ENCODE peak calls at places on chromosomes 6 and 20, in eight cellular contexts. One of them, this sample, is unnamed.

GRCh38 chr20:46040902-46041535 is 12.0 kb downstream of the SLC12A5 start:
- DNase-seq in activated T-cell treated with anti-CD3 and anti-CD28 coated beads, Interleukin-2, amount 50 U/mL, for 72 hours: peak; percentile 63
- DNase-seq in T-helper 1 cell: no peak
- DNase-seq in fibroblast of mammary gland: peak; percentile 25
- DNase-seq in psoas muscle: no peak
- DNase-seq in B cell: no peak
- DNase-seq in omental fat pad: no peak
- DNase-seq in GM23248: peak; percentile 50
- DNase-seq in this sample: peak; percentile 41

GRCh38 chr6:117487831-117488230 is 5.4 kb downstream of the DCBLD1 start:
- DNase-seq in activated T-cell treated with anti-CD3 and anti-CD28 coated beads, Interleukin-2, amount 50 U/mL, for 72 hours: no peak
- DNase-seq in T-helper 1 cell: no peak
- DNase-seq in fibroblast of mammary gland: peak; percentile 76
- DNase-seq in psoas muscle: no peak
- DNase-seq in B cell: no peak
- DNase-seq in omental fat pad: no peak
- DNase-seq in GM23248: no peak
- DNase-seq in this sample: no peak

GRCh38 chr6:69105288-69105687 is 470.2 kb downstream of the ADGRB3 start:
- DNase-seq in activated T-cell treated with anti-CD3 and anti-CD28 coated beads, Interleukin-2, amount 50 U/mL, for 72 hours: no peak
- DNase-seq in T-helper 1 cell: no peak
- DNase-seq in fibroblast of mammary gland: no peak
- DNase-seq in psoas muscle: no peak
- DNase-seq in B cell: no peak
- DNase-seq in omental fat pad: no peak
- DNase-seq in GM23248: no peak
- DNase-seq in this sample: peak; percentile 2

GRCh38 chr6:34158876-34159275 is 13.0 kb upstream of the GRM4 start:
- DNase-seq in activated T-cell treated with anti-CD3 and anti-CD28 coated beads, Interleukin-2, amount 50 U/mL, for 72 hours: no peak
- DNase-seq in T-helper 1 cell: no peak
- DNase-seq in fibroblast of mammary gland: no peak
- DNase-seq in psoas muscle: no peak
- DNase-seq in B cell: no peak
- DNase-seq in omental fat pad: no peak
- DNase-seq in GM23248: no peak
- DNase-seq in this sample: no peak

GRCh38 chr20:53708129-53708968 is 114.7 kb upstream of the ZNF217 start:
- DNase-seq in activated T-cell treated with anti-CD3 and anti-CD28 coated beads, Interleukin-2, amount 50 U/mL, for 72 hours: peak; percentile 64
- DNase-seq in T-helper 1 cell: no peak
- DNase-seq in fibroblast of mammary gland: peak; percentile 64
- DNase-seq in psoas muscle: no peak
- DNase-seq in B cell: no peak
- DNase-seq in omental fat pad: no peak
- DNase-seq in GM23248: peak; percentile 57
- DNase-seq in this sample: peak; percentile 80

GRCh38 chr6:160714731-160715130 is 12.7 kb downstream of the PLG start:
- DNase-seq in activated T-cell treated with anti-CD3 and anti-CD28 coated beads, Interleukin-2, amount 50 U/mL, for 72 hours: no peak
- DNase-seq in T-helper 1 cell: no peak
- DNase-seq in fibroblast of mammary gland: no peak
- DNase-seq in psoas muscle: no peak
- DNase-seq in B cell: no peak
- DNase-seq in omental fat pad: no peak
- DNase-seq in GM23248: peak; percentile 59
- DNase-seq in this sample: no peak

GRCh38 chr6:118591897-118592296 is 43.8 kb downstream of the PLN start:
- DNase-seq in activated T-cell treated with anti-CD3 and anti-CD28 coated beads, Interleukin-2, amount 50 U/mL, for 72 hours: no peak
- DNase-seq in T-helper 1 cell: no peak
- DNase-seq in fibroblast of mammary gland: no peak
- DNase-seq in psoas muscle: no peak
- DNase-seq in B cell: no peak
- DNase-seq in omental fat pad: no peak
- DNase-seq in GM23248: no peak
- DNase-seq in this sample: no peak

GRCh38 chr20:35368616-35369423 is 43.0 kb downstream of the UQCC1 start:
- DNase-seq in activated T-cell treated with anti-CD3 and anti-CD28 coated beads, Interleukin-2, amount 50 U/mL, for 72 hours: no peak
- DNase-seq in T-helper 1 cell: no peak
- DNase-seq in fibroblast of mammary gland: no peak
- DNase-seq in psoas muscle: peak; percentile 79
- DNase-seq in B cell: no peak
- DNase-seq in omental fat pad: no peak
- DNase-seq in GM23248: peak; percentile 14
- DNase-seq in this sample: peak; percentile 89

GRCh38 chr6:108116781-108117426 is 42.4 kb upstream of the OSTM1 start:
- DNase-seq in activated T-cell treated with anti-CD3 and anti-CD28 coated beads, Interleukin-2, amount 50 U/mL, for 72 hours: peak; percentile 3
- DNase-seq in T-helper 1 cell: no peak
- DNase-seq in fibroblast of mammary gland: no peak
- DNase-seq in psoas muscle: no peak
- DNase-seq in B cell: peak; percentile 51
- DNase-seq in omental fat pad: no peak
- DNase-seq in GM23248: no peak
- DNase-seq in this sample: no peak

GRCh38 chr6:74166849-74167248 is 470.8 kb downstream of the CD109 start:
- DNase-seq in activated T-cell treated with anti-CD3 and anti-CD28 coated beads, Interleukin-2, amount 50 U/mL, for 72 hours: no peak
- DNase-seq in T-helper 1 cell: no peak
- DNase-seq in fibroblast of mammary gland: peak; percentile 14
- DNase-seq in psoas muscle: no peak
- DNase-seq in B cell: no peak
- DNase-seq in omental fat pad: no peak
- DNase-seq in GM23248: peak; percentile 6
- DNase-seq in this sample: no peak

GRCh38 chr6:2920671-2921112 is 17.6 kb upstream of the SERPINB9 start:
- DNase-seq in activated T-cell treated with anti-CD3 and anti-CD28 coated beads, Interleukin-2, amount 50 U/mL, for 72 hours: no peak
- DNase-seq in T-helper 1 cell: no peak
- DNase-seq in fibroblast of mammary gland: no peak
- DNase-seq in psoas muscle: no peak
- DNase-seq in B cell: no peak
- DNase-seq in omental fat pad: no peak
- DNase-seq in GM23248: no peak
- DNase-seq in this sample: no peak

GRCh38 chr6:135935951-135936601 is 84.6 kb downstream of the PDE7B start:
- DNase-seq in activated T-cell treated with anti-CD3 and anti-CD28 coated beads, Interleukin-2, amount 50 U/mL, for 72 hours: no peak
- DNase-seq in T-helper 1 cell: no peak
- DNase-seq in fibroblast of mammary gland: peak; percentile 85
- DNase-seq in psoas muscle: no peak
- DNase-seq in B cell: no peak
- DNase-seq in omental fat pad: no peak
- DNase-seq in GM23248: peak; percentile 85
- DNase-seq in this sample: no peak

GRCh38 chr6:22361576-22361975 is 64.7 kb upstream of the PRL start:
- DNase-seq in activated T-cell treated with anti-CD3 and anti-CD28 coated beads, Interleukin-2, amount 50 U/mL, for 72 hours: no peak
- DNase-seq in T-helper 1 cell: no peak
- DNase-seq in fibroblast of mammary gland: no peak
- DNase-seq in psoas muscle: no peak
- DNase-seq in B cell: no peak
- DNase-seq in omental fat pad: no peak
- DNase-seq in GM23248: no peak
- DNase-seq in this sample: no peak